ENCODE peak calls at places on chromosomes 5 and 9, in four cellular contexts. C is H1, D is HCT116, S is K562. U is an unnamed sample.

GRCh38 chr5:8606231-8606630 is 737.3 kb downstream of the MTRR start:
- DNase-seq in C (no peak), D (no peak), S (no peak), U (no peak)

GRCh38 chr9:105148328-105149006 is 96.0 kb upstream of the SLC44A1 start:
- DNase-seq in C (peak; percentile 59), D (no peak), S (no peak), U (no peak)

GRCh38 chr5:29930316-29930715 is 1263.2 kb upstream of the CDH6 start:
- DNase-seq in C (no peak), D (no peak), S (peak; percentile 5), U (no peak)

GRCh38 chr5:113804943-113805342 is 291.4 kb downstream of the YTHDC2 start:
- DNase-seq in C (no peak), D (no peak), S (no peak), U (no peak)

GRCh38 chr9:90322296-90322695 is 320.3 kb downstream of the DIRAS2 start:
- DNase-seq in C (no peak), D (no peak), S (no peak), U (no peak)

GRCh38 chr9:112011051-112011620 is 114.5 kb downstream of the UGCG start:
- DNase-seq in C (no peak), D (no peak), S (no peak), U (no peak)

GRCh38 chr5:169356181-169356580 is 55.2 kb upstream of the SLIT3 start:
- DNase-seq in C (no peak), D (no peak), S (no peak), U (no peak)

GRCh38 chr9:131042666-131043065 is 33.7 kb downstream of the LAMC3 start:
- DNase-seq in C (no peak), D (no peak), S (no peak), U (no peak)

GRCh38 chr5:63916786-63917185 is 45.5 kb downstream of the HTR1A start:
- DNase-seq in C (no peak), D (no peak), S (no peak), U (no peak)

GRCh38 chr9:91500509-91501011 is 76.9 kb upstream of the NFIL3 start:
- DNase-seq in C (no peak), D (peak; percentile 40), S (peak; percentile 63), U (no peak)

GRCh38 chr5:135016926-135017325 is 17.1 kb downstream of the PITX1 start:
- DNase-seq in C (peak; percentile 42), D (no peak), S (no peak), U (no peak)

GRCh38 chr9:133700861-133701320 is 37.3 kb downstream of the SARDH start:
- DNase-seq in C (no peak), D (no peak), S (no peak), U (no peak)

GRCh38 chr5:74433255-74434123 is 207.0 kb downstream of the ENC1 start:
- DNase-seq in C (no peak), D (no peak), S (no peak), U (no peak)

GRCh38 chr9:136965771-136966484 is 11.4 kb upstream of the PTGDS start:
- DNase-seq in C (no peak), D (no peak), S (peak; percentile 32), U (no peak)

GRCh38 chr5:116068028-116068632 is 16.7 kb upstream of the COMMD10 start:
- DNase-seq in C (no peak), D (peak; percentile 78), S (peak; percentile 29), U (peak; percentile 44)

GRCh38 chr9:94847486-94847885 is 121.0 kb downstream of the AOPEP start:
- DNase-seq in C (no peak), D (no peak), S (no peak), U (no peak)

DNA sequence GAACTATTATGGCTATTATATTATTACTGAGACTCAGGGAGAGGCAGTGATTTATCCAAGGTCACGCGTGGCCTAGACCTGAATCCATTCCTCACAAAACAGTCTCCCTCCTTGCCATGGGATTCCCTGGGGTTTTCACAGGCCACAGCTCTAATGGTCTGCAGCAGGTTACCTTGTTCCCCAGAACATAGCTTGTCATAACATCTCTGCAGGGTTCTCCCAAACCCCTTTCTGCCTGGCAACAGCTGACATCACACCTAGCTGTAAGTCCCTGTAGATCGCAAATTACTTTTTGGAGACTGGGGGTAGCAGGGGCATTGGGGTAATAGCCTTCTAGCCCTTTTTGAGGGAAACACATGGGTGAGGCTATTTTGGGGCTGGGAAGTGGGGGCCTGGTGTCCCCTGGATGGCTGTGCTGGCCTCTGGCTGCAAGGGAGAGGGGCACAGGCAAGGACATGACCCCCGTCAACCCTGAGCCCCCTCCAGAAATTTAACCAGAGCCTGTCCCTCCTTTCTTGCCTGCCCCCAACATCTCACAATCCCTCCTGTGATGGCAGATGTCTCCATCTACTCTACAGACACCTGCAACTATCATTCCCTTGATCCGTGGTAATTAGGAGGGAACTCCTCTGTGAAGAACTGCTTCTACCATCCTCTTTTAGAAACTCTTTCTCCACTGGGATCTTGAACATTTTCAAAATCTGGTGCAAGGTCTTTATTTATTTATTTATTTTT is 1.3 kb downstream of the CD74 start:
- DNase-seq in C (peak; percentile 61), D (no peak), S (no peak), U (no peak)
- TF ChIP-seq CTCF in C (no peak), D (no peak), S (no peak), U (no peak)

GRCh38 chr5:129547137-129547536 is 87.0 kb downstream of the ADAMTS19 start:
- DNase-seq in C (no peak), D (no peak), S (no peak), U (no peak)
- H3K27ac ChIP-seq in C (no peak overlapping the region), D (no peak overlapping the region), S (no peak overlapping the region), U (no peak overlapping the region)

DNA sequence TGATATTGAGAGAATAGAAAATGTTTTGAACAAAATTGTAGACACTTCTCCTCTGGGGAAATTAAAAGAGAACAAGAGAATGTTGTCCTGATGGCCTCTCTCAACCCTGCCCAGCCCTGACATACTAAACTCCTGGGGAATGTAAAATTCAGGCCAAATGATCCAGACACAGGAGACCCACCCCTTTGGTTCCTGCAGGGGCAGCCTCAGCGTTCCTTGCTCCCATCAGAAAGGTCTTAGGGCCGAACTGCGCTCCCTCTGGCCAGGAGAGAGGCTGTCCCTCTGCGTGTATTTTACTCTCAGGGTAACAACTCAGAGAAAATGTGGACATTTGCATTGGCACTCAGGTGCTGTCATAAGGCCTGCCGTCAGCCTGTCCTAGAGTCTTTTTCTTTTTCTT is 616.3 kb upstream of the KLF4 start:
- DNase-seq in C (no peak), D (no peak), S (peak; percentile 24), U (no peak)
- TF ChIP-seq FOSL1 in C (no peak), D (no peak), S (no peak), U (no peak)

GRCh38 chr9:1009101-1009707 is 32.7 kb downstream of the DMRT3 start:
- DNase-seq in C (peak; percentile 95), D (peak; percentile 51), S (peak; percentile 53), U (peak; percentile 60)
- TF ChIP-seq CTCF in C (peak; percentile 96), D (peak; percentile 92), S (peak; percentile 81), U (peak; percentile 94)

GRCh38 chr9:88651682-88652633 is 117.0 kb downstream of the NXNL2 start:
- DNase-seq in C (no peak), D (no peak), S (peak; percentile 37), U (no peak)
- H3K27ac ChIP-seq in C (no peak overlapping the region), D (no peak overlapping the region), S (no peak overlapping the region), U (no peak overlapping the region)

GRCh38 chr9:121207371-121207940 is 5.8 kb upstream of the RAB14 start:
- DNase-seq in C (no peak), D (no peak), S (no peak), U (no peak)
- TF ChIP-seq FOSL1 in C (no peak), D (no peak), S (no peak), U (no peak)

DNA sequence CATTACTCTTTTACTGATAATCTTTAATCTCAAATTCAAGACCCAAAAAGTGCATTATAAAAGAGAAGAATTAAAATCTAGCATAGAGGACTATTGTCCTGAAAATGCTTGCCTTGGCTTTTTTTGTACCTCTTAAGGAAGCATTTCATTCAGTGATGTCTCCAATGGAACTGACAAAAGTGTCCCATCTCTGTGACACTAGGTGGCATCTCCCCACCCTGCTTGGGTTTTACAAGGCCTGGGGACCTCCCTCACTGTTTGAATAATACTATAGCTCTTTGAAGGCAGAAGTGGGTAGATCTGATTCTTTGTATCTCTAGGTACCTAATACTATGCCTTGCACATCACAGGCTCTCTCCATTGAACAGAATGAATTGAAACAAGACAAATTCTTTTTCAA is 180.6 kb downstream of the EPB41L4A start:
- DNase-seq in C (no peak), D (no peak), S (no peak), U (no peak)
- TF ChIP-seq CTCF in C (no peak), D (no peak), S (peak; percentile 32), U (peak; percentile 21)

DNA sequence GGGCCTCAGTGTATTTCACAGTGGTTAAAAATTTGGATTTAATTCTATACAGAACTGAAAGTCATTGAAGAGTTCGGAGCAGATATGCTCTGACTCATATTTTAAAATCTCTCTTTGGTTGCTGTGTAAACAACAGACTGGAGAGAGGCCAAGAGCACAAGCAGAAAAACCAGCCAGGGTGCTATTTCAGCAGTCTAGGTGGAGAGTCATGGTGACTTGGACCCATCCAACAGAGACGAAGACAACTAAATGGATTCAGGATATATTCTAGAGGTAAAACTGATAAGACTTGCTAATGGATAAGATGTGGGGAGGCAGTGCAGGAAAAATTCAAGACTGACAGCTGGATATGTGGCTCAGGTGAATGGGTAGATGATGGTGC is 168.9 kb downstream of the MAPKAP1 start:
- DNase-seq in C (no peak), D (peak; percentile 74), S (peak; percentile 39), U (peak; percentile 84)
- H3K27ac ChIP-seq in C (no peak overlapping the region), D (peak overlapping the region; percentile 12), S (no peak overlapping the region), U (peak overlapping the region; percentile 51)

GRCh38 chr5:140356878-140357730 is 2.9 kb upstream of the SLC4A9 start:
- DNase-seq in C (no peak), D (no peak), S (no peak), U (no peak)

GRCh38 chr5:140360101-140360500 is at the start of gene SLC4A9:
- DNase-seq in C (no peak), D (no peak), S (no peak), U (no peak)

GRCh38 chr5:140357731-140358093 is 2.3 kb upstream of the SLC4A9 start:
- DNase-seq in C (peak; percentile 88), D (peak; percentile 76), S (peak; percentile 85), U (peak; percentile 77)

GRCh38 chr5:140360681-140361479 is 886 bp downstream of the SLC4A9 start:
- DNase-seq in C (no peak), D (no peak), S (no peak), U (no peak)

GRCh38 chr5:140358738-140359310 is 1.2 kb upstream of the SLC4A9 start:
- DNase-seq in C (no peak), D (no peak), S (no peak), U (peak; percentile 37)
- TF ChIP-seq FOSL1 in C (no peak), D (no peak), S (no peak), U (no peak)

GRCh38 chr9:70113403-70114022 is 69.9 kb downstream of the MAMDC2 start:
- DNase-seq in C (peak; percentile 65), D (peak; percentile 48), S (peak; percentile 46), U (peak; percentile 23)
- TF ChIP-seq CTCF in C (peak; percentile 66), D (peak; percentile 91), S (peak; percentile 67), U (peak; percentile 66)

U was measured in HepG2.